ENCODE peak calls at places on chromosomes 2 and 18, in seven cellular contexts. One of them, this sample, is unnamed.

GRCh38 chr2:95034221-95034620 is 8.7 kb downstream of the MAL start:
- DNase-seq in RCC 7860: no peak
- DNase-seq in ELR: peak; percentile 39
- DNase-seq in testis: no peak
- DNase-seq in WTC11: no peak
- DNase-seq in activated CD8-positive, alpha-beta memory T cell treated with anti-CD3 and anti-CD28 coated beads, Interleukin-2, amount 50 U/mL, for 48 hours: no peak
- DNase-seq in NCI-H446 treated with DMSO at 0.1 percent for 48 hours: no peak
- DNase-seq in this sample: no peak

GRCh38 chr2:64685430-64685829 is 31.7 kb upstream of the SERTAD2 start:
- DNase-seq in RCC 7860: no peak
- DNase-seq in ELR: no peak
- DNase-seq in testis: no peak
- DNase-seq in WTC11: no peak
- DNase-seq in activated CD8-positive, alpha-beta memory T cell treated with anti-CD3 and anti-CD28 coated beads, Interleukin-2, amount 50 U/mL, for 48 hours: no peak
- DNase-seq in NCI-H446 treated with DMSO at 0.1 percent for 48 hours: no peak
- DNase-seq in this sample: no peak

GRCh38 chr2:119480184-119480583 is 44.1 kb downstream of the SCTR start:
- DNase-seq in RCC 7860: no peak
- DNase-seq in ELR: no peak
- DNase-seq in testis: peak; percentile 12
- DNase-seq in WTC11: no peak
- DNase-seq in activated CD8-positive, alpha-beta memory T cell treated with anti-CD3 and anti-CD28 coated beads, Interleukin-2, amount 50 U/mL, for 48 hours: no peak
- DNase-seq in NCI-H446 treated with DMSO at 0.1 percent for 48 hours: no peak
- DNase-seq in this sample: no peak

GRCh38 chr18:34624551-34624950 is 85.5 kb upstream of the DTNA start:
- DNase-seq in RCC 7860: no peak
- DNase-seq in ELR: no peak
- DNase-seq in testis: no peak
- DNase-seq in WTC11: no peak
- DNase-seq in activated CD8-positive, alpha-beta memory T cell treated with anti-CD3 and anti-CD28 coated beads, Interleukin-2, amount 50 U/mL, for 48 hours: no peak
- DNase-seq in NCI-H446 treated with DMSO at 0.1 percent for 48 hours: no peak
- DNase-seq in this sample: no peak

GRCh38 chr2:46130511-46130910 is 166.7 kb upstream of the EPAS1 start:
- DNase-seq in RCC 7860: no peak
- DNase-seq in ELR: no peak
- DNase-seq in testis: no peak
- DNase-seq in WTC11: no peak
- DNase-seq in activated CD8-positive, alpha-beta memory T cell treated with anti-CD3 and anti-CD28 coated beads, Interleukin-2, amount 50 U/mL, for 48 hours: no peak
- DNase-seq in NCI-H446 treated with DMSO at 0.1 percent for 48 hours: no peak
- DNase-seq in this sample: no peak

GRCh38 chr2:241190291-241190981 is 2.0 kb downstream of the ANO7 start:
- DNase-seq in RCC 7860: no peak
- DNase-seq in ELR: no peak
- DNase-seq in testis: no peak
- DNase-seq in WTC11: no peak
- DNase-seq in activated CD8-positive, alpha-beta memory T cell treated with anti-CD3 and anti-CD28 coated beads, Interleukin-2, amount 50 U/mL, for 48 hours: no peak
- DNase-seq in NCI-H446 treated with DMSO at 0.1 percent for 48 hours: no peak
- DNase-seq in this sample: no peak

GRCh38 chr2:24845691-24846090 is 52.5 kb downstream of the CENPO start:
- DNase-seq in RCC 7860: no peak
- DNase-seq in ELR: no peak
- DNase-seq in testis: no peak
- DNase-seq in WTC11: no peak
- DNase-seq in activated CD8-positive, alpha-beta memory T cell treated with anti-CD3 and anti-CD28 coated beads, Interleukin-2, amount 50 U/mL, for 48 hours: no peak
- DNase-seq in NCI-H446 treated with DMSO at 0.1 percent for 48 hours: no peak
- DNase-seq in this sample: no peak

GRCh38 chr2:215104226-215104625 is 34.2 kb downstream of the ABCA12 start:
- DNase-seq in RCC 7860: no peak
- DNase-seq in ELR: peak; percentile 61
- DNase-seq in testis: no peak
- DNase-seq in WTC11: no peak
- DNase-seq in activated CD8-positive, alpha-beta memory T cell treated with anti-CD3 and anti-CD28 coated beads, Interleukin-2, amount 50 U/mL, for 48 hours: no peak
- DNase-seq in NCI-H446 treated with DMSO at 0.1 percent for 48 hours: no peak
- DNase-seq in this sample: no peak

GRCh38 chr2:217996345-217996744 is 6.5 kb downstream of the TNS1 start:
- DNase-seq in RCC 7860: peak; percentile 12
- DNase-seq in ELR: peak; percentile 47
- DNase-seq in testis: peak; percentile 41
- DNase-seq in WTC11: no peak
- DNase-seq in activated CD8-positive, alpha-beta memory T cell treated with anti-CD3 and anti-CD28 coated beads, Interleukin-2, amount 50 U/mL, for 48 hours: no peak
- DNase-seq in NCI-H446 treated with DMSO at 0.1 percent for 48 hours: no peak
- DNase-seq in this sample: no peak

GRCh38 chr2:11072550-11072949 is 82.7 kb upstream of the SLC66A3 start:
- DNase-seq in RCC 7860: no peak
- DNase-seq in ELR: peak; percentile 3
- DNase-seq in testis: no peak
- DNase-seq in WTC11: no peak
- DNase-seq in activated CD8-positive, alpha-beta memory T cell treated with anti-CD3 and anti-CD28 coated beads, Interleukin-2, amount 50 U/mL, for 48 hours: peak; percentile 6
- DNase-seq in NCI-H446 treated with DMSO at 0.1 percent for 48 hours: no peak
- DNase-seq in this sample: no peak

GRCh38 chr2:173986805-173987204 is 21.6 kb upstream of the SP3 start:
- DNase-seq in RCC 7860: no peak
- DNase-seq in ELR: no peak
- DNase-seq in testis: peak; percentile 70
- DNase-seq in WTC11: no peak
- DNase-seq in activated CD8-positive, alpha-beta memory T cell treated with anti-CD3 and anti-CD28 coated beads, Interleukin-2, amount 50 U/mL, for 48 hours: no peak
- DNase-seq in NCI-H446 treated with DMSO at 0.1 percent for 48 hours: no peak
- DNase-seq in this sample: no peak

GRCh38 chr2:239767016-239767905 is 257.9 kb downstream of the NDUFA10 start:
- DNase-seq in RCC 7860: no peak
- DNase-seq in ELR: no peak
- DNase-seq in testis: no peak
- DNase-seq in WTC11: no peak
- DNase-seq in activated CD8-positive, alpha-beta memory T cell treated with anti-CD3 and anti-CD28 coated beads, Interleukin-2, amount 50 U/mL, for 48 hours: no peak
- DNase-seq in NCI-H446 treated with DMSO at 0.1 percent for 48 hours: no peak
- DNase-seq in this sample: no peak

GRCh38 chr2:187993516-187993915 is 298.2 kb upstream of the GULP1 start:
- DNase-seq in RCC 7860: no peak
- DNase-seq in ELR: no peak
- DNase-seq in testis: no peak
- DNase-seq in WTC11: no peak
- DNase-seq in activated CD8-positive, alpha-beta memory T cell treated with anti-CD3 and anti-CD28 coated beads, Interleukin-2, amount 50 U/mL, for 48 hours: no peak
- DNase-seq in NCI-H446 treated with DMSO at 0.1 percent for 48 hours: no peak
- DNase-seq in this sample: no peak

GRCh38 chr2:15870565-15870964 is 69.8 kb upstream of the MYCN start:
- DNase-seq in RCC 7860: no peak
- DNase-seq in ELR: no peak
- DNase-seq in testis: no peak
- DNase-seq in WTC11: no peak
- DNase-seq in activated CD8-positive, alpha-beta memory T cell treated with anti-CD3 and anti-CD28 coated beads, Interleukin-2, amount 50 U/mL, for 48 hours: no peak
- DNase-seq in NCI-H446 treated with DMSO at 0.1 percent for 48 hours: no peak
- DNase-seq in this sample: no peak

GRCh38 chr18:12904012-12904516 is 20.0 kb upstream of the PTPN2 start:
- DNase-seq in RCC 7860: no peak
- DNase-seq in ELR: no peak
- DNase-seq in testis: no peak
- DNase-seq in WTC11: no peak
- DNase-seq in activated CD8-positive, alpha-beta memory T cell treated with anti-CD3 and anti-CD28 coated beads, Interleukin-2, amount 50 U/mL, for 48 hours: peak; percentile 68
- DNase-seq in NCI-H446 treated with DMSO at 0.1 percent for 48 hours: no peak
- DNase-seq in this sample: no peak

GRCh38 chr2:159906315-159906714 is 108.3 kb upstream of the CD302 start:
- DNase-seq in RCC 7860: no peak
- DNase-seq in ELR: no peak
- DNase-seq in testis: no peak
- DNase-seq in WTC11: no peak
- DNase-seq in activated CD8-positive, alpha-beta memory T cell treated with anti-CD3 and anti-CD28 coated beads, Interleukin-2, amount 50 U/mL, for 48 hours: no peak
- DNase-seq in NCI-H446 treated with DMSO at 0.1 percent for 48 hours: no peak
- DNase-seq in this sample: no peak

GRCh38 chr2:66427219-66427768 is 7.6 kb upstream of the MEIS1 start:
- DNase-seq in RCC 7860: no peak
- DNase-seq in ELR: no peak
- DNase-seq in testis: no peak
- DNase-seq in WTC11: no peak
- DNase-seq in activated CD8-positive, alpha-beta memory T cell treated with anti-CD3 and anti-CD28 coated beads, Interleukin-2, amount 50 U/mL, for 48 hours: no peak
- DNase-seq in NCI-H446 treated with DMSO at 0.1 percent for 48 hours: no peak
- DNase-seq in this sample: no peak

GRCh38 chr18:45588831-45589558 is 26.3 kb upstream of the SLC14A2 start:
- DNase-seq in RCC 7860: no peak
- DNase-seq in ELR: no peak
- DNase-seq in testis: no peak
- DNase-seq in WTC11: no peak
- DNase-seq in activated CD8-positive, alpha-beta memory T cell treated with anti-CD3 and anti-CD28 coated beads, Interleukin-2, amount 50 U/mL, for 48 hours: no peak
- DNase-seq in NCI-H446 treated with DMSO at 0.1 percent for 48 hours: peak; percentile 12
- DNase-seq in this sample: no peak

GRCh38 chr2:130736487-130736886 is 7.6 kb downstream of the GPR148 start:
- DNase-seq in RCC 7860: no peak
- DNase-seq in ELR: no peak
- DNase-seq in testis: no peak
- DNase-seq in WTC11: no peak
- DNase-seq in activated CD8-positive, alpha-beta memory T cell treated with anti-CD3 and anti-CD28 coated beads, Interleukin-2, amount 50 U/mL, for 48 hours: no peak
- DNase-seq in NCI-H446 treated with DMSO at 0.1 percent for 48 hours: peak; percentile 5
- DNase-seq in this sample: no peak

GRCh38 chr2:201779996-201780673 is 598 bp downstream of the ALS2 start:
- DNase-seq in RCC 7860: no peak
- DNase-seq in ELR: peak; percentile 58
- DNase-seq in testis: peak; percentile 39
- DNase-seq in WTC11: no peak
- DNase-seq in activated CD8-positive, alpha-beta memory T cell treated with anti-CD3 and anti-CD28 coated beads, Interleukin-2, amount 50 U/mL, for 48 hours: no peak
- DNase-seq in NCI-H446 treated with DMSO at 0.1 percent for 48 hours: no peak
- DNase-seq in this sample: peak; percentile 1

GRCh38 chr2:172239944-172240590 is 137.4 kb upstream of the DLX2 start:
- DNase-seq in RCC 7860: no peak
- DNase-seq in ELR: peak; percentile 71
- DNase-seq in testis: peak; percentile 57
- DNase-seq in WTC11: no peak
- DNase-seq in activated CD8-positive, alpha-beta memory T cell treated with anti-CD3 and anti-CD28 coated beads, Interleukin-2, amount 50 U/mL, for 48 hours: no peak
- DNase-seq in NCI-H446 treated with DMSO at 0.1 percent for 48 hours: no peak
- DNase-seq in this sample: no peak

GRCh38 chr2:192208848-192209247 is 14.1 kb upstream of the TMEFF2 start:
- DNase-seq in RCC 7860: no peak
- DNase-seq in ELR: peak; percentile 55
- DNase-seq in testis: no peak
- DNase-seq in WTC11: no peak
- DNase-seq in activated CD8-positive, alpha-beta memory T cell treated with anti-CD3 and anti-CD28 coated beads, Interleukin-2, amount 50 U/mL, for 48 hours: no peak
- DNase-seq in NCI-H446 treated with DMSO at 0.1 percent for 48 hours: no peak
- DNase-seq in this sample: no peak